ENCODE peak calls at places on chromosomes 2 and 18, in six cellular contexts. One of them, this sample, is unnamed.

GRCh38 chr2:86371482-86372002 is 34.1 kb upstream of the REEP1 start:
- DNase-seq in amygdala: no peak
- DNase-seq in CD8-positive, alpha-beta memory T cell: no peak
- DNase-seq in cardiac muscle cell: no peak
- DNase-seq in CD8-positive, alpha-beta T cell: no peak
- DNase-seq in OCI-LY7: no peak
- DNase-seq in this sample: no peak

GRCh38 chr18:48975817-48976649 is 25.3 kb upstream of the SMAD7 start:
- DNase-seq in cardiac muscle cell: peak; percentile 90
- DNase-seq in amygdala: no peak
- DNase-seq in OCI-LY7: peak; percentile 44
- DNase-seq in CD8-positive, alpha-beta memory T cell: peak; percentile 38
- DNase-seq in CD8-positive, alpha-beta T cell: peak; percentile 37
- DNase-seq in this sample: peak; percentile 79

GRCh38 chr18:61765097-61765496 is 127.7 kb downstream of the RNF152 start:
- DNase-seq in CD8-positive, alpha-beta memory T cell: no peak
- DNase-seq in OCI-LY7: no peak
- DNase-seq in CD8-positive, alpha-beta T cell: no peak
- DNase-seq in amygdala: no peak
- DNase-seq in cardiac muscle cell: peak; percentile 56
- DNase-seq in this sample: no peak

GRCh38 chr2:147800316-147800715 is 44.5 kb upstream of the ACVR2A start:
- DNase-seq in cardiac muscle cell: no peak
- DNase-seq in OCI-LY7: no peak
- DNase-seq in CD8-positive, alpha-beta memory T cell: no peak
- DNase-seq in CD8-positive, alpha-beta T cell: no peak
- DNase-seq in amygdala: no peak
- DNase-seq in this sample: no peak

GRCh38 chr2:147275943-147276342 is 568.9 kb upstream of the ACVR2A start:
- DNase-seq in CD8-positive, alpha-beta T cell: no peak
- DNase-seq in OCI-LY7: peak; percentile 7
- DNase-seq in amygdala: no peak
- DNase-seq in cardiac muscle cell: no peak
- DNase-seq in CD8-positive, alpha-beta memory T cell: no peak
- DNase-seq in this sample: no peak

GRCh38 chr2:180191352-180192124 is 184.4 kb upstream of the CWC22 start:
- DNase-seq in CD8-positive, alpha-beta memory T cell: no peak
- DNase-seq in CD8-positive, alpha-beta T cell: no peak
- DNase-seq in cardiac muscle cell: no peak
- DNase-seq in OCI-LY7: no peak
- DNase-seq in amygdala: no peak
- DNase-seq in this sample: no peak

GRCh38 chr18:21163647-21164625 is 52.3 kb upstream of the ROCK1 start:
- DNase-seq in cardiac muscle cell: no peak
- DNase-seq in CD8-positive, alpha-beta memory T cell: no peak
- DNase-seq in CD8-positive, alpha-beta T cell: no peak
- DNase-seq in amygdala: no peak
- DNase-seq in OCI-LY7: no peak
- DNase-seq in this sample: no peak

GRCh38 chr2:169877406-169877805 is 50.2 kb downstream of the UBR3 start:
- DNase-seq in amygdala: no peak
- DNase-seq in cardiac muscle cell: peak; percentile 25
- DNase-seq in OCI-LY7: peak; percentile 9
- DNase-seq in CD8-positive, alpha-beta memory T cell: no peak
- DNase-seq in CD8-positive, alpha-beta T cell: no peak
- DNase-seq in this sample: no peak

GRCh38 chr2:200226652-200227426 is 79.7 kb upstream of the SPATS2L start:
- DNase-seq in cardiac muscle cell: peak; percentile 38
- DNase-seq in CD8-positive, alpha-beta memory T cell: no peak
- DNase-seq in amygdala: no peak
- DNase-seq in OCI-LY7: no peak
- DNase-seq in CD8-positive, alpha-beta T cell: no peak
- DNase-seq in this sample: no peak

GRCh38 chr2:70340921-70341765 is 39.3 kb upstream of the FAM136A start:
- DNase-seq in CD8-positive, alpha-beta T cell: peak; percentile 12
- DNase-seq in CD8-positive, alpha-beta memory T cell: no peak
- DNase-seq in cardiac muscle cell: peak; percentile 67
- DNase-seq in amygdala: no peak
- DNase-seq in OCI-LY7: peak; percentile 53
- DNase-seq in this sample: peak; percentile 42

GRCh38 chr2:9153589-9153988 is 53.0 kb upstream of the ASAP2 start:
- DNase-seq in CD8-positive, alpha-beta memory T cell: no peak
- DNase-seq in amygdala: no peak
- DNase-seq in cardiac muscle cell: no peak
- DNase-seq in CD8-positive, alpha-beta T cell: no peak
- DNase-seq in OCI-LY7: no peak
- DNase-seq in this sample: no peak

GRCh38 chr2:230885467-230886130 is 20.9 kb downstream of the ITM2C start:
- DNase-seq in cardiac muscle cell: peak; percentile 51
- DNase-seq in amygdala: peak; percentile 73
- DNase-seq in CD8-positive, alpha-beta memory T cell: no peak
- DNase-seq in CD8-positive, alpha-beta T cell: no peak
- DNase-seq in OCI-LY7: no peak
- DNase-seq in this sample: peak; percentile 66

GRCh38 chr2:15828576-15828975 is 111.8 kb upstream of the MYCN start:
- DNase-seq in CD8-positive, alpha-beta T cell: no peak
- DNase-seq in OCI-LY7: no peak
- DNase-seq in CD8-positive, alpha-beta memory T cell: no peak
- DNase-seq in cardiac muscle cell: no peak
- DNase-seq in amygdala: no peak
- DNase-seq in this sample: no peak

GRCh38 chr18:28650860-28651259 is 473.9 kb upstream of the CDH2 start:
- DNase-seq in CD8-positive, alpha-beta T cell: no peak
- DNase-seq in cardiac muscle cell: no peak
- DNase-seq in amygdala: no peak
- DNase-seq in CD8-positive, alpha-beta memory T cell: no peak
- DNase-seq in OCI-LY7: no peak
- DNase-seq in this sample: no peak

GRCh38 chr2:190023860-190024259 is 38.7 kb downstream of the MSTN start:
- DNase-seq in CD8-positive, alpha-beta memory T cell: no peak
- DNase-seq in CD8-positive, alpha-beta T cell: no peak
- DNase-seq in OCI-LY7: peak; percentile 57
- DNase-seq in cardiac muscle cell: peak; percentile 66
- DNase-seq in amygdala: no peak
- DNase-seq in this sample: no peak

GRCh38 chr2:36741188-36741587 is 44.7 kb downstream of the VIT start:
- DNase-seq in CD8-positive, alpha-beta memory T cell: no peak
- DNase-seq in OCI-LY7: no peak
- DNase-seq in CD8-positive, alpha-beta T cell: no peak
- DNase-seq in cardiac muscle cell: no peak
- DNase-seq in amygdala: no peak
- DNase-seq in this sample: no peak

GRCh38 chr2:20198796-20199361 is 26.1 kb downstream of the SDC1 start:
- DNase-seq in cardiac muscle cell: no peak
- DNase-seq in amygdala: no peak
- DNase-seq in OCI-LY7: no peak
- DNase-seq in CD8-positive, alpha-beta memory T cell: no peak
- DNase-seq in CD8-positive, alpha-beta T cell: no peak
- DNase-seq in this sample: no peak

This sample was measured in GM12891.